ENCODE peak calls at places on chromosomes 7 and 10, in ten cellular contexts. G is lower leg skin; V is A549; H is stimulated activated CD4-positive, alpha-beta T cell treated with anti-CD3 and anti-CD28 coated beads, Interleukin-15, amount 100 ng/mL, for 1 hour; F is omental fat pad; M is lower lobe of right lung; J is mesendoderm; K is effector memory CD8-positive, alpha-beta T cell; P is tibial artery; B is GM18507. U is an unnamed sample.

GRCh38 chr10:29615195-29615594 is 19.6 kb downstream of the SVIL start:
- DNase-seq in V (no peak), F (no peak), J (no peak), G (no peak), P (no peak), B (no peak), H (no peak), K (no peak), M (no peak), U (no peak)

GRCh38 chr10:124240721-124241350 is 147.4 kb upstream of the CHST15 start:
- DNase-seq in H (no peak), P (no peak), K (no peak), V (no peak), B (no peak), J (no peak), G (peak; percentile 75), F (no peak), M (peak; percentile 24), U (no peak)

GRCh38 chr10:120423350-120424197 is 33.5 kb upstream of the PLPP4 start:
- DNase-seq in F (no peak), V (peak; percentile 54), H (no peak), K (peak; percentile 10), P (no peak), J (peak; percentile 63), M (peak; percentile 49), G (no peak), B (peak; percentile 26), U (peak; percentile 48)

GRCh38 chr10:110993024-110993693 is 73.8 kb downstream of the SHOC2 start:
- DNase-seq in P (no peak), M (no peak), V (no peak), F (no peak), H (no peak), K (peak; percentile 10), B (no peak), G (no peak), J (no peak), U (no peak)

GRCh38 chr7:122305475-122306319 is 1.1 kb upstream of the FEZF1 start:
- DNase-seq in V (no peak), F (no peak), J (peak; percentile 70), B (no peak), G (no peak), M (no peak), P (peak; percentile 59), K (no peak), H (no peak), U (peak; percentile 61)

GRCh38 chr7:42550706-42551470 is 313.9 kb upstream of the GLI3 start:
- DNase-seq in G (no peak), F (no peak), V (no peak), B (no peak), P (no peak), H (no peak), K (no peak), J (no peak), M (no peak), U (no peak)

GRCh38 chr10:22634093-22634492 is 80.3 kb downstream of the PIP4K2A start:
- DNase-seq in H (no peak), M (no peak), J (no peak), F (no peak), K (peak; percentile 44), P (no peak), V (no peak), B (no peak), G (no peak), U (no peak)

GRCh38 chr10:92747600-92747999 is 57.8 kb downstream of the HHEX start:
- DNase-seq in K (peak; percentile 40), F (no peak), G (no peak), J (no peak), V (no peak), H (no peak), B (no peak), P (no peak), M (peak; percentile 63), U (no peak)

GRCh38 chr10:10902951-10903350 is 114.7 kb upstream of the CELF2 start:
- DNase-seq in V (no peak), G (no peak), K (no peak), B (no peak), H (no peak), J (no peak), F (no peak), M (no peak), P (no peak), U (no peak)

GRCh38 chr7:50748472-50748871 is 34.2 kb downstream of the GRB10 start:
- DNase-seq in B (no peak), V (no peak), H (no peak), G (no peak), F (no peak), M (no peak), J (no peak), P (no peak), K (no peak), U (no peak)

GRCh38 chr10:46528171-46528671 is 28.2 kb downstream of the GPRIN2 start:
- DNase-seq in J (no peak), K (no peak), F (peak; percentile 21), G (peak; percentile 86), H (no peak), B (no peak), M (peak; percentile 53), V (no peak), P (no peak), U (peak; percentile 19)

GRCh38 chr7:17584822-17585221 is 286.4 kb downstream of the AHR start:
- DNase-seq in B (no peak), G (no peak), H (no peak), V (no peak), K (no peak), J (no peak), P (no peak), M (no peak), F (no peak), U (no peak)

GRCh38 chr7:82036146-82036886 is 266.5 kb upstream of the HGF start:
- DNase-seq in P (no peak), V (no peak), J (no peak), G (no peak), B (no peak), F (no peak), K (no peak), H (no peak), M (no peak), U (no peak)

GRCh38 chr10:33334170-33334838 is at the start of gene NRP1:
- DNase-seq in P (peak; percentile 72), G (no peak), F (no peak), M (peak; percentile 57), H (no peak), J (peak; percentile 75), V (no peak), B (no peak), K (no peak), U (peak; percentile 58)

GRCh38 chr7:134920026-134920758 is 66.1 kb upstream of the AGBL3 start:
- DNase-seq in G (no peak), K (no peak), V (peak; percentile 38), B (no peak), P (no peak), H (no peak), M (no peak), J (no peak), F (no peak), U (no peak)

GRCh38 chr7:80918406-80918805 is 445 bp downstream of the SEMA3C start:
- DNase-seq in M (no peak), H (no peak), J (peak; percentile 74), B (no peak), G (no peak), K (no peak), V (no peak), F (no peak), P (no peak), U (no peak)

GRCh38 chr10:124602121-124602561 is 140.5 kb downstream of the LHPP start:
- DNase-seq in K (no peak), M (no peak), P (no peak), B (no peak), F (no peak), J (no peak), H (no peak), G (no peak), V (no peak), U (no peak)

GRCh38 chr10:132849546-132850031 is 63.6 kb upstream of the NKX6-2 start:
- DNase-seq in H (no peak), V (no peak), G (peak; percentile 78), F (no peak), B (no peak), M (no peak), J (no peak), K (no peak), P (peak; percentile 51), U (no peak)

GRCh38 chr7:91064938-91065337 is 199.3 kb upstream of the FZD1 start:
- DNase-seq in P (no peak), V (no peak), J (no peak), G (no peak), M (no peak), K (no peak), F (no peak), H (no peak), B (no peak), U (no peak)

GRCh38 chr7:151309306-151309705 is 32.3 kb upstream of the NUB1 start:
- DNase-seq in J (no peak), F (no peak), B (no peak), H (no peak), K (no peak), M (no peak), G (peak; percentile 57), V (no peak), P (no peak), U (no peak)

GRCh38 chr7:106104861-106105260 is 7.3 kb downstream of the SYPL1 start:
- DNase-seq in P (no peak), G (no peak), B (no peak), F (no peak), M (no peak), H (no peak), V (no peak), J (no peak), K (no peak), U (no peak)

GRCh38 chr10:27819781-27820531 is 74.3 kb upstream of the MKX start:
- DNase-seq in G (no peak), M (no peak), V (no peak), K (no peak), J (no peak), F (no peak), P (no peak), B (no peak), H (no peak), U (no peak)